ENCODE peak calls at places on chromosomes 5 and 9, in four cellular contexts. One of them, this sample, is unnamed.

GRCh38 chr5:40614923-40615585 is 64.7 kb upstream of the PTGER4 start:
- DNase-seq in HCT116: no peak
- DNase-seq in CD4-positive, alpha-beta T cell: no peak
- DNase-seq in GM23248: no peak
- DNase-seq in this sample: no peak

GRCh38 chr9:130530932-130531331 is 48.4 kb upstream of the FUBP3 start:
- DNase-seq in CD4-positive, alpha-beta T cell: no peak
- DNase-seq in HCT116: no peak
- DNase-seq in GM23248: peak; percentile 39
- DNase-seq in this sample: no peak

GRCh38 chr9:114431003-114431402 is 43.2 kb upstream of the AKNA start:
- DNase-seq in GM23248: no peak
- DNase-seq in CD4-positive, alpha-beta T cell: no peak
- DNase-seq in HCT116: no peak
- DNase-seq in this sample: no peak

GRCh38 chr5:91305640-91306039 is 77.5 kb downstream of the ARRDC3 start:
- DNase-seq in HCT116: no peak
- DNase-seq in GM23248: no peak
- DNase-seq in CD4-positive, alpha-beta T cell: no peak
- DNase-seq in this sample: no peak

GRCh38 chr5:108747111-108748009 is at the start of gene FER:
- DNase-seq in HCT116: peak; percentile 75
- DNase-seq in GM23248: peak; percentile 84
- DNase-seq in CD4-positive, alpha-beta T cell: peak; percentile 57
- DNase-seq in this sample: peak; percentile 73

GRCh38 chr5:18281947-18282557 is 647.8 kb downstream of the TAF11L14 start:
- DNase-seq in HCT116: no peak
- DNase-seq in CD4-positive, alpha-beta T cell: no peak
- DNase-seq in GM23248: peak; percentile 67
- DNase-seq in this sample: no peak

GRCh38 chr5:152364172-152364571 is 40.9 kb downstream of the NMUR2 start:
- DNase-seq in GM23248: no peak
- DNase-seq in HCT116: no peak
- DNase-seq in CD4-positive, alpha-beta T cell: no peak
- DNase-seq in this sample: no peak

GRCh38 chr5:174354571-174354970 is 309.1 kb downstream of the NSG2 start:
- DNase-seq in GM23248: peak; percentile 9
- DNase-seq in HCT116: no peak
- DNase-seq in CD4-positive, alpha-beta T cell: no peak
- DNase-seq in this sample: no peak

GRCh38 chr9:133913571-133914369 is 78.4 kb downstream of the VAV2 start:
- DNase-seq in HCT116: no peak
- DNase-seq in CD4-positive, alpha-beta T cell: no peak
- DNase-seq in GM23248: no peak
- DNase-seq in this sample: no peak

GRCh38 chr9:120894404-120895226 is 17.6 kb upstream of the PHF19 start:
- DNase-seq in GM23248: peak; percentile 70
- DNase-seq in CD4-positive, alpha-beta T cell: no peak
- DNase-seq in HCT116: no peak
- DNase-seq in this sample: no peak

GRCh38 chr5:170216262-170216864 is 16.4 kb upstream of the C5orf58 start:
- DNase-seq in CD4-positive, alpha-beta T cell: no peak
- DNase-seq in GM23248: peak; percentile 70
- DNase-seq in HCT116: peak; percentile 35
- DNase-seq in this sample: no peak

GRCh38 chr9:119020284-119020683 is 349.0 kb downstream of the BRINP1 start:
- DNase-seq in HCT116: no peak
- DNase-seq in CD4-positive, alpha-beta T cell: no peak
- DNase-seq in GM23248: no peak
- DNase-seq in this sample: no peak

GRCh38 chr9:79857188-79857587 is 285.4 kb downstream of the TLE4 start:
- DNase-seq in CD4-positive, alpha-beta T cell: no peak
- DNase-seq in GM23248: no peak
- DNase-seq in HCT116: no peak
- DNase-seq in this sample: no peak

GRCh38 chr5:54524704-54525103 is 7.1 kb downstream of the SNX18 start:
- DNase-seq in GM23248: peak; percentile 39
- DNase-seq in HCT116: no peak
- DNase-seq in CD4-positive, alpha-beta T cell: no peak
- DNase-seq in this sample: no peak

GRCh38 chr5:111932628-111933027 is 175.6 kb upstream of the NREP start:
- DNase-seq in HCT116: no peak
- DNase-seq in CD4-positive, alpha-beta T cell: no peak
- DNase-seq in GM23248: peak; percentile 66
- DNase-seq in this sample: no peak

GRCh38 chr9:131499254-131499653 is 3.5 kb upstream of the POMT1 start:
- DNase-seq in GM23248: no peak
- DNase-seq in HCT116: no peak
- DNase-seq in CD4-positive, alpha-beta T cell: no peak
- DNase-seq in this sample: no peak

GRCh38 chr5:101271945-101272344 is 368.9 kb upstream of the ST8SIA4 start:
- DNase-seq in HCT116: no peak
- DNase-seq in GM23248: no peak
- DNase-seq in CD4-positive, alpha-beta T cell: no peak
- DNase-seq in this sample: no peak

GRCh38 chr5:73030531-73030930 is 74.7 kb downstream of the FCHO2 start:
- DNase-seq in HCT116: no peak
- DNase-seq in CD4-positive, alpha-beta T cell: no peak
- DNase-seq in GM23248: peak; percentile 32
- DNase-seq in this sample: no peak

GRCh38 chr5:121693864-121694263 is 157.8 kb upstream of the FTMT start:
- DNase-seq in HCT116: no peak
- DNase-seq in GM23248: peak; percentile 3
- DNase-seq in CD4-positive, alpha-beta T cell: no peak
- DNase-seq in this sample: no peak

GRCh38 chr5:126794157-126794828 is 17.4 kb downstream of the LMNB1 start:
- DNase-seq in CD4-positive, alpha-beta T cell: no peak
- DNase-seq in HCT116: no peak
- DNase-seq in GM23248: no peak
- DNase-seq in this sample: no peak

GRCh38 chr9:69253057-69253456 is 72.0 kb upstream of the ENTREP1 start:
- DNase-seq in CD4-positive, alpha-beta T cell: no peak
- DNase-seq in HCT116: no peak
- DNase-seq in GM23248: peak; percentile 17
- DNase-seq in this sample: no peak

GRCh38 chr5:113581388-113581787 is 67.9 kb downstream of the YTHDC2 start:
- DNase-seq in GM23248: no peak
- DNase-seq in HCT116: no peak
- DNase-seq in CD4-positive, alpha-beta T cell: no peak
- DNase-seq in this sample: no peak

GRCh38 chr9:123282343-123283047 is 14.1 kb upstream of the STRBP start:
- DNase-seq in GM23248: no peak
- DNase-seq in CD4-positive, alpha-beta T cell: no peak
- DNase-seq in HCT116: peak; percentile 21
- DNase-seq in this sample: no peak

GRCh38 chr9:137441289-137441934 is at the start of gene ENTPD8:
- DNase-seq in CD4-positive, alpha-beta T cell: peak; percentile 19
- DNase-seq in HCT116: no peak
- DNase-seq in GM23248: peak; percentile 28
- DNase-seq in this sample: no peak

GRCh38 chr5:141870871-141871270 is 7.3 kb downstream of the PCDH1 start:
- DNase-seq in CD4-positive, alpha-beta T cell: no peak
- DNase-seq in GM23248: peak; percentile 60
- DNase-seq in HCT116: no peak
- DNase-seq in this sample: no peak

GRCh38 chr9:126386088-126386487 is 59.5 kb downstream of the MVB12B start:
- DNase-seq in GM23248: peak; percentile 43
- DNase-seq in CD4-positive, alpha-beta T cell: no peak
- DNase-seq in HCT116: no peak
- DNase-seq in this sample: no peak

GRCh38 chr5:23352437-23352836 is 155.0 kb upstream of the PRDM9 start:
- DNase-seq in GM23248: no peak
- DNase-seq in HCT116: no peak
- DNase-seq in CD4-positive, alpha-beta T cell: no peak
- DNase-seq in this sample: no peak

DNA sequence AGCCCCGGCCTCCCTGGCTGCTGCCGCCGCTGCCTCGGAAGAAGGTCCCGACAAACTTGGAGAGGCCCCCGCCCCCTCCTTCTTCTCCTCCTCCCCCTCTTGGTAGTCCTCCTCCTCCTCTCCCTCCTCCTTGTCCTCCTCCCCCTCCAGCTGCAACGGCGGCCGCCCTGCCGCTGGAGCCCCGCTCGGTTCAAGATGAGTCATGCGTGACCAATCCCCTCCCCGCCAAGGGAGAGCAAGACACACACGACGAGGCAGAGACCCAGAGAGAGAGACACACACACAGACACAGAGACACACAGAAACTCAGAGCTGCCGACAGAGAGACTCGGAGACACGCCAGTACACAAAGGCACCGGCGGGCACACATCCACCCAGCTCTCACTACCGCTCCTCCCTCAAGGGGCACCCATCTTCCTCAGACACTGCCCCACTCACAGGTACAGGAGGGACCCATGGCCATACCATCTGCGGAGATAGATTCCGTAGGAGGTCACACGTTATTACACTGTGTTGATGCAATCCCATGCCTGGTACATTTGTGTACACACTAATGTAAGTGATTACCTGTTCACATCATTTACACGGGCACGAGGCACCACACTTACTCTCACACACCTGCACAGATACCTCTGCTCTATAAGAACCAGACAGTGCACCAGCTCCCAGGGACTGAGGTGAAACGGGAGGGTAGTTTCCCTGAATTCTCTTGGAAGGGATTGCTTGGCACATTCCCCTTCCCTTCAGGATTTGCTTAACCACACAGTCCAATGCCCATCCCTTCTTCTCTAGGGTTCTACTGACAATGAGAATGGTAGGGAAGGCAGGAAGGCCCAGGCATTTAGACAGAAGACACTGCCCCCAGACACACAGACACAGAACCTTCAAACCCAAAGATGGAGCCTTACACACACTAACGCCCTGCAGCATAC is at the start of gene LHX6:
- DNase-seq in GM23248: peak; percentile 66
- DNase-seq in CD4-positive, alpha-beta T cell: no peak
- DNase-seq in HCT116: no peak
- DNase-seq in this sample: no peak
- H3K27me3 ChIP-seq in GM23248: peaks cover 63% of the 10 kb centered on the region
- H3K27me3 ChIP-seq in CD4-positive, alpha-beta T cell: peaks cover 69% of the 10 kb centered on the region
- H3K27me3 ChIP-seq in HCT116: peaks cover 13% of the 10 kb centered on the region
- H3K27me3 ChIP-seq in this sample: peaks cover 29% of the 10 kb centered on the region

DNA sequence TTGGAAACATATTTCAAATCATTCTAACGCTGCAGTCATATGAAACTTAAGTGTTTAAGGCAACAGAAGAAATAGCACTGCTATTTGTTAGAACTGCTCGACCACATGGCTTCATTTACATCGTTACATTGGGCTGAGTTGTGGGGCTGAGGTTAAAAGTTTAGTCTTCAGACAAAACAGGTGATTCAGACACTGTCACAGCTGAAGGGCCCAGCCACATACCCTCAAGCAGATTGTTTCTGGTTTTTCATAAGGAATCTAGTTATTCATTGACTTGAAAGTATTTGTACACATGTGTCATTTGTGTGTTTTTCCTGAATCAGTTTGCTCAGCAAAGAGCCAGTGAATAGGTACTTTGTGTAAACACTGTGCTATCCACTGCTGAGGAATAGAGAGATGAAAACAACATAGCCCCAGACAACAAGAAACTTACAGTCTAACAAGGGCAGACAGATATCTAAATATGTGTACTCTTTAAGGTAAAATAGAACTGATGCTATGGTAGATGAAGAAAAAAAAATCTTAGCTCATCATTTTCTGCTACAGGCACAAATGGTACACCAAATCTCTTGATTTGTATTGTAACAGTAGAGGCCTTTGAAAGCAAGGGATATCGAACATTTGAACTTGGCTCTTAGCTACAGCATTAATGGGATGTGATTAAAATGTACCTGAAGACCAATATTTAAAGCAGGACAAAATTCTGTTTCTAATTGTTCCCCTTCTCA is 357.6 kb upstream of the RPS23 start:
- DNase-seq in CD4-positive, alpha-beta T cell: no peak
- DNase-seq in HCT116: peak; percentile 13
- DNase-seq in GM23248: peak; percentile 68
- DNase-seq in this sample: no peak
- H3K27ac ChIP-seq in CD4-positive, alpha-beta T cell: no peak overlapping the region
- H3K27ac ChIP-seq in HCT116: no peak overlapping the region
- H3K27ac ChIP-seq in GM23248: no peak overlapping the region
- H3K27ac ChIP-seq in this sample: no peak overlapping the region

DNA sequence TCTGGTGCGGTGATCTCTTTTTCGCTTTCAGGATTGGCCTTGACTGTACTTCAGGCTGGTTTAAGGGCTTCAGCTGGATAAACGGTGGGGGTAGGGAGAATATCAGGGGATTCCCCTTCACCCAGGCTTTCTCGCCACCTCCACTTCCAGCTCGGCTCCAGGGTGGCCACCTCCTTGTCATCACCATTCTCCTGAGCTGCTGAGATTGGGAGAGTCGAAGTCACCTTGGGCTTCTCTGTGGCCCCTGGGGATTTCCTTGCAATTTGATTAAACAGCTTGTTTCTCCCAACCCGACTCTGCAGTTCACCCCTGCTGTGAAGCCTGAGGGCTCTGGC is 964 bp downstream of the BSPRY start:
- DNase-seq in HCT116: no peak
- DNase-seq in GM23248: no peak
- DNase-seq in CD4-positive, alpha-beta T cell: no peak
- DNase-seq in this sample: no peak
- H3K27me3 ChIP-seq in HCT116: no peaks in the 10 kb centered on the region
- H3K27me3 ChIP-seq in GM23248: peaks cover 59% of the 10 kb centered on the region
- H3K27me3 ChIP-seq in CD4-positive, alpha-beta T cell: peaks cover 15% of the 10 kb centered on the region
- H3K27me3 ChIP-seq in this sample: peaks cover 21% of the 10 kb centered on the region

GRCh38 chr9:107213080-107213479 is 70.0 kb upstream of the RAD23B start:
- DNase-seq in GM23248: no peak
- DNase-seq in HCT116: no peak
- DNase-seq in CD4-positive, alpha-beta T cell: no peak
- DNase-seq in this sample: no peak

GRCh38 chr9:107214915-107215314 is 68.2 kb upstream of the RAD23B start:
- DNase-seq in CD4-positive, alpha-beta T cell: no peak
- DNase-seq in GM23248: peak; percentile 46
- DNase-seq in HCT116: no peak
- DNase-seq in this sample: no peak

GRCh38 chr9:107215381-107215780 is 67.7 kb upstream of the RAD23B start:
- DNase-seq in CD4-positive, alpha-beta T cell: no peak
- DNase-seq in HCT116: peak; percentile 51
- DNase-seq in GM23248: peak; percentile 65
- DNase-seq in this sample: no peak

GRCh38 chr9:107213561-107214028 is 69.5 kb upstream of the RAD23B start:
- DNase-seq in HCT116: peak; percentile 96
- DNase-seq in CD4-positive, alpha-beta T cell: no peak
- DNase-seq in GM23248: peak; percentile 91
- DNase-seq in this sample: no peak

DNA sequence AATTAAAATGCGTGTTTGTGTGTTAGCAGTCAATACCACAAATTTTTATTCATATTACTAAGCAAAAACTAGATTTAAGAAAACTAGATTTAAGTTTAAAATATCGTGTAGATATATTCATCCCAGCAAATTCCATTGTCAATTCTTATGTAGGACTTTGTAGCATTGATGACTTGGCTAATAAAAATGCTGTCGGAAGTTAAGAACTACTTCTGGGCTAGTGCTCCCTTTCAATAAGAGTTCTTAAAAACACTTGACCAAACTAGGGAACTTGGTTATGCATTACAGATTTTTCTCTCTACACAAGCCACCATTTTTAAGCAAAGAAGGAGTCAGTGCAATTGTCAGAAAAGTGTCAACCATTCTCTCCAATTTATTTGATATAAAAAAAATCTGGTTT is 68.7 kb upstream of the RAD23B start:
- DNase-seq in GM23248: no peak
- DNase-seq in CD4-positive, alpha-beta T cell: no peak
- DNase-seq in HCT116: no peak
- DNase-seq in this sample: no peak
- H3K27ac ChIP-seq in GM23248: peak overlapping the region; percentile 64
- H3K27ac ChIP-seq in CD4-positive, alpha-beta T cell: no peak overlapping the region
- H3K27ac ChIP-seq in HCT116: peak overlapping the region; percentile 94
- H3K27ac ChIP-seq in this sample: no peak overlapping the region

GRCh38 chr9:21265421-21266189 is 25.8 kb upstream of the IFNA14 start:
- DNase-seq in HCT116: no peak
- DNase-seq in GM23248: no peak
- DNase-seq in CD4-positive, alpha-beta T cell: no peak
- DNase-seq in this sample: no peak
- H3K27me3 ChIP-seq in HCT116: peaks cover 14% of the 10 kb centered on the region
- H3K27me3 ChIP-seq in GM23248: peaks cover 54% of the 10 kb centered on the region
- H3K27me3 ChIP-seq in CD4-positive, alpha-beta T cell: peaks cover 3% of the 10 kb centered on the region
- H3K27me3 ChIP-seq in this sample: no peaks in the 10 kb centered on the region